ENCODE peak calls at places on chromosomes 11 and 22, in ten cellular contexts. One of them, this sample, is unnamed.

GRCh38 chr11:86072211-86072610 is 3.3 kb upstream of the PICALM start:
- DNase-seq in transverse colon: no peak
- DNase-seq in stimulated activated CD4-positive, alpha-beta T cell treated with anti-CD3 and anti-CD28 coated beads, Interleukin-4, amount 100 ng/mL, for 1 hour: no peak
- DNase-seq in HTR-8/SVneo: no peak
- DNase-seq in LHCN-M2: no peak
- DNase-seq in posterior vena cava: no peak
- DNase-seq in CD8-positive, alpha-beta memory T cell: no peak
- DNase-seq in naive thymus-derived CD8-positive, alpha-beta T cell: no peak
- DNase-seq in dorsolateral prefrontal cortex: no peak
- DNase-seq in mammary epithelial cell: no peak
- DNase-seq in this sample: no peak

GRCh38 chr11:1219446-1219835 is 3.4 kb upstream of the MUC5B start:
- DNase-seq in HTR-8/SVneo: no peak
- DNase-seq in posterior vena cava: peak
- DNase-seq in transverse colon: no peak
- DNase-seq in mammary epithelial cell: no peak
- DNase-seq in CD8-positive, alpha-beta memory T cell: peak
- DNase-seq in stimulated activated CD4-positive, alpha-beta T cell treated with anti-CD3 and anti-CD28 coated beads, Interleukin-4, amount 100 ng/mL, for 1 hour: no peak
- DNase-seq in naive thymus-derived CD8-positive, alpha-beta T cell: no peak
- DNase-seq in dorsolateral prefrontal cortex: no peak
- DNase-seq in LHCN-M2: no peak
- DNase-seq in this sample: no peak

GRCh38 chr22:40215266-40215665 is 37.5 kb downstream of the TNRC6B start:
- DNase-seq in naive thymus-derived CD8-positive, alpha-beta T cell: no peak
- DNase-seq in mammary epithelial cell: no peak
- DNase-seq in dorsolateral prefrontal cortex: peak
- DNase-seq in stimulated activated CD4-positive, alpha-beta T cell treated with anti-CD3 and anti-CD28 coated beads, Interleukin-4, amount 100 ng/mL, for 1 hour: no peak
- DNase-seq in LHCN-M2: no peak
- DNase-seq in CD8-positive, alpha-beta memory T cell: no peak
- DNase-seq in posterior vena cava: no peak
- DNase-seq in HTR-8/SVneo: no peak
- DNase-seq in transverse colon: no peak
- DNase-seq in this sample: no peak

GRCh38 chr22:44026630-44027511 is 2.8 kb downstream of the PARVB start:
- DNase-seq in stimulated activated CD4-positive, alpha-beta T cell treated with anti-CD3 and anti-CD28 coated beads, Interleukin-4, amount 100 ng/mL, for 1 hour: peak
- DNase-seq in dorsolateral prefrontal cortex: no peak
- DNase-seq in posterior vena cava: peak
- DNase-seq in LHCN-M2: no peak
- DNase-seq in transverse colon: peak
- DNase-seq in naive thymus-derived CD8-positive, alpha-beta T cell: peak
- DNase-seq in HTR-8/SVneo: no peak
- DNase-seq in CD8-positive, alpha-beta memory T cell: peak
- DNase-seq in mammary epithelial cell: no peak
- DNase-seq in this sample: no peak

GRCh38 chr11:104609297-104609696 is 289.0 kb downstream of the CASP12 start:
- DNase-seq in LHCN-M2: peak
- DNase-seq in transverse colon: peak
- DNase-seq in HTR-8/SVneo: peak
- DNase-seq in posterior vena cava: no peak
- DNase-seq in CD8-positive, alpha-beta memory T cell: peak
- DNase-seq in dorsolateral prefrontal cortex: peak
- DNase-seq in mammary epithelial cell: peak
- DNase-seq in stimulated activated CD4-positive, alpha-beta T cell treated with anti-CD3 and anti-CD28 coated beads, Interleukin-4, amount 100 ng/mL, for 1 hour: peak
- DNase-seq in naive thymus-derived CD8-positive, alpha-beta T cell: peak
- DNase-seq in this sample: no peak

GRCh38 chr11:12071574-12071973 is 38.8 kb upstream of the MICAL2 start:
- DNase-seq in naive thymus-derived CD8-positive, alpha-beta T cell: no peak
- DNase-seq in CD8-positive, alpha-beta memory T cell: no peak
- DNase-seq in mammary epithelial cell: no peak
- DNase-seq in stimulated activated CD4-positive, alpha-beta T cell treated with anti-CD3 and anti-CD28 coated beads, Interleukin-4, amount 100 ng/mL, for 1 hour: no peak
- DNase-seq in posterior vena cava: no peak
- DNase-seq in LHCN-M2: no peak
- DNase-seq in dorsolateral prefrontal cortex: no peak
- DNase-seq in HTR-8/SVneo: no peak
- DNase-seq in transverse colon: no peak
- DNase-seq in this sample: no peak

GRCh38 chr11:112744041-112744440 is 217.2 kb upstream of the NCAM1 start:
- DNase-seq in transverse colon: no peak
- DNase-seq in mammary epithelial cell: no peak
- DNase-seq in naive thymus-derived CD8-positive, alpha-beta T cell: no peak
- DNase-seq in LHCN-M2: no peak
- DNase-seq in posterior vena cava: no peak
- DNase-seq in stimulated activated CD4-positive, alpha-beta T cell treated with anti-CD3 and anti-CD28 coated beads, Interleukin-4, amount 100 ng/mL, for 1 hour: no peak
- DNase-seq in CD8-positive, alpha-beta memory T cell: no peak
- DNase-seq in HTR-8/SVneo: no peak
- DNase-seq in dorsolateral prefrontal cortex: peak
- DNase-seq in this sample: no peak

GRCh38 chr11:78654071-78654470 is 79.4 kb upstream of the NARS2 start:
- DNase-seq in posterior vena cava: no peak
- DNase-seq in naive thymus-derived CD8-positive, alpha-beta T cell: no peak
- DNase-seq in mammary epithelial cell: no peak
- DNase-seq in LHCN-M2: no peak
- DNase-seq in HTR-8/SVneo: no peak
- DNase-seq in transverse colon: no peak
- DNase-seq in dorsolateral prefrontal cortex: no peak
- DNase-seq in stimulated activated CD4-positive, alpha-beta T cell treated with anti-CD3 and anti-CD28 coated beads, Interleukin-4, amount 100 ng/mL, for 1 hour: no peak
- DNase-seq in CD8-positive, alpha-beta memory T cell: no peak
- DNase-seq in this sample: no peak

GRCh38 chr22:49796596-49797270 is 30.9 kb downstream of the BRD1 start:
- DNase-seq in transverse colon: no peak
- DNase-seq in posterior vena cava: no peak
- DNase-seq in CD8-positive, alpha-beta memory T cell: no peak
- DNase-seq in naive thymus-derived CD8-positive, alpha-beta T cell: no peak
- DNase-seq in stimulated activated CD4-positive, alpha-beta T cell treated with anti-CD3 and anti-CD28 coated beads, Interleukin-4, amount 100 ng/mL, for 1 hour: no peak
- DNase-seq in dorsolateral prefrontal cortex: no peak
- DNase-seq in HTR-8/SVneo: no peak
- DNase-seq in LHCN-M2: no peak
- DNase-seq in mammary epithelial cell: no peak
- DNase-seq in this sample: no peak

GRCh38 chr11:11533751-11534150 is 88.1 kb downstream of the GALNT18 start:
- DNase-seq in dorsolateral prefrontal cortex: peak
- DNase-seq in naive thymus-derived CD8-positive, alpha-beta T cell: no peak
- DNase-seq in stimulated activated CD4-positive, alpha-beta T cell treated with anti-CD3 and anti-CD28 coated beads, Interleukin-4, amount 100 ng/mL, for 1 hour: no peak
- DNase-seq in LHCN-M2: no peak
- DNase-seq in posterior vena cava: no peak
- DNase-seq in mammary epithelial cell: no peak
- DNase-seq in transverse colon: no peak
- DNase-seq in HTR-8/SVneo: no peak
- DNase-seq in CD8-positive, alpha-beta memory T cell: no peak
- DNase-seq in this sample: no peak

GRCh38 chr11:114738954-114739353 is 60.6 kb downstream of the NXPE2 start:
- DNase-seq in posterior vena cava: no peak
- DNase-seq in transverse colon: peak
- DNase-seq in dorsolateral prefrontal cortex: peak
- DNase-seq in stimulated activated CD4-positive, alpha-beta T cell treated with anti-CD3 and anti-CD28 coated beads, Interleukin-4, amount 100 ng/mL, for 1 hour: peak
- DNase-seq in mammary epithelial cell: peak
- DNase-seq in HTR-8/SVneo: peak
- DNase-seq in naive thymus-derived CD8-positive, alpha-beta T cell: peak
- DNase-seq in CD8-positive, alpha-beta memory T cell: peak
- DNase-seq in LHCN-M2: peak
- DNase-seq in this sample: peak

GRCh38 chr11:133929401-133930052 is 27.2 kb downstream of the IGSF9B start:
- DNase-seq in posterior vena cava: no peak
- DNase-seq in LHCN-M2: no peak
- DNase-seq in dorsolateral prefrontal cortex: no peak
- DNase-seq in mammary epithelial cell: no peak
- DNase-seq in naive thymus-derived CD8-positive, alpha-beta T cell: no peak
- DNase-seq in stimulated activated CD4-positive, alpha-beta T cell treated with anti-CD3 and anti-CD28 coated beads, Interleukin-4, amount 100 ng/mL, for 1 hour: no peak
- DNase-seq in CD8-positive, alpha-beta memory T cell: no peak
- DNase-seq in HTR-8/SVneo: no peak
- DNase-seq in transverse colon: no peak
- DNase-seq in this sample: no peak

GRCh38 chr22:49024775-49025440 is 802.8 kb downstream of the BRD1 start:
- DNase-seq in naive thymus-derived CD8-positive, alpha-beta T cell: no peak
- DNase-seq in mammary epithelial cell: no peak
- DNase-seq in posterior vena cava: peak
- DNase-seq in CD8-positive, alpha-beta memory T cell: peak
- DNase-seq in dorsolateral prefrontal cortex: no peak
- DNase-seq in LHCN-M2: no peak
- DNase-seq in HTR-8/SVneo: no peak
- DNase-seq in stimulated activated CD4-positive, alpha-beta T cell treated with anti-CD3 and anti-CD28 coated beads, Interleukin-4, amount 100 ng/mL, for 1 hour: no peak
- DNase-seq in transverse colon: no peak
- DNase-seq in this sample: no peak

GRCh38 chr11:65791719-65792213 is 4.9 kb downstream of the OVOL1 start:
- DNase-seq in transverse colon: peak
- DNase-seq in stimulated activated CD4-positive, alpha-beta T cell treated with anti-CD3 and anti-CD28 coated beads, Interleukin-4, amount 100 ng/mL, for 1 hour: peak
- DNase-seq in LHCN-M2: no peak
- DNase-seq in CD8-positive, alpha-beta memory T cell: no peak
- DNase-seq in dorsolateral prefrontal cortex: no peak
- DNase-seq in posterior vena cava: no peak
- DNase-seq in mammary epithelial cell: peak
- DNase-seq in naive thymus-derived CD8-positive, alpha-beta T cell: no peak
- DNase-seq in HTR-8/SVneo: no peak
- DNase-seq in this sample: no peak

GRCh38 chr22:38413085-38414008 is 41.7 kb downstream of the KCNJ4 start:
- DNase-seq in stimulated activated CD4-positive, alpha-beta T cell treated with anti-CD3 and anti-CD28 coated beads, Interleukin-4, amount 100 ng/mL, for 1 hour: no peak
- DNase-seq in posterior vena cava: peak
- DNase-seq in mammary epithelial cell: no peak
- DNase-seq in transverse colon: peak
- DNase-seq in dorsolateral prefrontal cortex: no peak
- DNase-seq in LHCN-M2: peak
- DNase-seq in HTR-8/SVneo: no peak
- DNase-seq in naive thymus-derived CD8-positive, alpha-beta T cell: no peak
- DNase-seq in CD8-positive, alpha-beta memory T cell: no peak
- DNase-seq in this sample: no peak

GRCh38 chr11:129639300-129639699 is 176.3 kb upstream of the TMEM45B start:
- DNase-seq in HTR-8/SVneo: peak
- DNase-seq in LHCN-M2: peak
- DNase-seq in dorsolateral prefrontal cortex: no peak
- DNase-seq in posterior vena cava: no peak
- DNase-seq in transverse colon: no peak
- DNase-seq in naive thymus-derived CD8-positive, alpha-beta T cell: no peak
- DNase-seq in CD8-positive, alpha-beta memory T cell: no peak
- DNase-seq in mammary epithelial cell: peak
- DNase-seq in stimulated activated CD4-positive, alpha-beta T cell treated with anti-CD3 and anti-CD28 coated beads, Interleukin-4, amount 100 ng/mL, for 1 hour: no peak
- DNase-seq in this sample: peak

GRCh38 chr11:69644071-69644961 is 3.4 kb downstream of the CCND1 start:
- DNase-seq in posterior vena cava: peak
- DNase-seq in mammary epithelial cell: peak
- DNase-seq in stimulated activated CD4-positive, alpha-beta T cell treated with anti-CD3 and anti-CD28 coated beads, Interleukin-4, amount 100 ng/mL, for 1 hour: no peak
- DNase-seq in LHCN-M2: peak
- DNase-seq in transverse colon: peak
- DNase-seq in CD8-positive, alpha-beta memory T cell: no peak
- DNase-seq in HTR-8/SVneo: no peak
- DNase-seq in naive thymus-derived CD8-positive, alpha-beta T cell: no peak
- DNase-seq in dorsolateral prefrontal cortex: no peak
- DNase-seq in this sample: no peak

GRCh38 chr11:68923614-68924013 is 19.9 kb downstream of the IGHMBP2 start:
- DNase-seq in dorsolateral prefrontal cortex: no peak
- DNase-seq in transverse colon: no peak
- DNase-seq in LHCN-M2: no peak
- DNase-seq in mammary epithelial cell: no peak
- DNase-seq in naive thymus-derived CD8-positive, alpha-beta T cell: no peak
- DNase-seq in HTR-8/SVneo: no peak
- DNase-seq in stimulated activated CD4-positive, alpha-beta T cell treated with anti-CD3 and anti-CD28 coated beads, Interleukin-4, amount 100 ng/mL, for 1 hour: no peak
- DNase-seq in CD8-positive, alpha-beta memory T cell: no peak
- DNase-seq in posterior vena cava: peak
- DNase-seq in this sample: no peak

GRCh38 chr11:1876361-1877063 is 15.2 kb downstream of the PRR33 start:
- DNase-seq in LHCN-M2: peak
- DNase-seq in mammary epithelial cell: no peak
- DNase-seq in posterior vena cava: peak
- DNase-seq in CD8-positive, alpha-beta memory T cell: peak
- DNase-seq in stimulated activated CD4-positive, alpha-beta T cell treated with anti-CD3 and anti-CD28 coated beads, Interleukin-4, amount 100 ng/mL, for 1 hour: no peak
- DNase-seq in HTR-8/SVneo: peak
- DNase-seq in transverse colon: peak
- DNase-seq in naive thymus-derived CD8-positive, alpha-beta T cell: no peak
- DNase-seq in dorsolateral prefrontal cortex: no peak
- DNase-seq in this sample: no peak

GRCh38 chr22:22593964-22594656 is 35.0 kb upstream of the PRAME start:
- DNase-seq in dorsolateral prefrontal cortex: peak
- DNase-seq in LHCN-M2: peak
- DNase-seq in naive thymus-derived CD8-positive, alpha-beta T cell: peak
- DNase-seq in posterior vena cava: no peak
- DNase-seq in CD8-positive, alpha-beta memory T cell: peak
- DNase-seq in HTR-8/SVneo: peak
- DNase-seq in mammary epithelial cell: peak
- DNase-seq in stimulated activated CD4-positive, alpha-beta T cell treated with anti-CD3 and anti-CD28 coated beads, Interleukin-4, amount 100 ng/mL, for 1 hour: peak
- DNase-seq in transverse colon: peak
- DNase-seq in this sample: no peak

GRCh38 chr11:29159552-29160465 is 857.0 kb downstream of the KCNA4 start:
- DNase-seq in stimulated activated CD4-positive, alpha-beta T cell treated with anti-CD3 and anti-CD28 coated beads, Interleukin-4, amount 100 ng/mL, for 1 hour: no peak
- DNase-seq in naive thymus-derived CD8-positive, alpha-beta T cell: no peak
- DNase-seq in dorsolateral prefrontal cortex: no peak
- DNase-seq in HTR-8/SVneo: peak
- DNase-seq in transverse colon: peak
- DNase-seq in mammary epithelial cell: peak
- DNase-seq in posterior vena cava: peak
- DNase-seq in LHCN-M2: peak
- DNase-seq in CD8-positive, alpha-beta memory T cell: no peak
- DNase-seq in this sample: no peak

GRCh38 chr11:68470304-68470811 is 9.8 kb downstream of the PPP6R3 start:
- DNase-seq in transverse colon: no peak
- DNase-seq in mammary epithelial cell: no peak
- DNase-seq in naive thymus-derived CD8-positive, alpha-beta T cell: no peak
- DNase-seq in LHCN-M2: no peak
- DNase-seq in posterior vena cava: no peak
- DNase-seq in HTR-8/SVneo: no peak
- DNase-seq in dorsolateral prefrontal cortex: no peak
- DNase-seq in CD8-positive, alpha-beta memory T cell: no peak
- DNase-seq in stimulated activated CD4-positive, alpha-beta T cell treated with anti-CD3 and anti-CD28 coated beads, Interleukin-4, amount 100 ng/mL, for 1 hour: no peak
- DNase-seq in this sample: no peak

GRCh38 chr22:37703906-37704305 is 7.1 kb downstream of the TRIOBP start:
- DNase-seq in dorsolateral prefrontal cortex: no peak
- DNase-seq in stimulated activated CD4-positive, alpha-beta T cell treated with anti-CD3 and anti-CD28 coated beads, Interleukin-4, amount 100 ng/mL, for 1 hour: no peak
- DNase-seq in transverse colon: no peak
- DNase-seq in naive thymus-derived CD8-positive, alpha-beta T cell: no peak
- DNase-seq in CD8-positive, alpha-beta memory T cell: no peak
- DNase-seq in mammary epithelial cell: no peak
- DNase-seq in LHCN-M2: no peak
- DNase-seq in HTR-8/SVneo: no peak
- DNase-seq in posterior vena cava: no peak
- DNase-seq in this sample: no peak